ENCODE peak calls at places on chromosome 12, in five cellular contexts. U, A, S, O and K are unnamed samples.

GRCh38 chr12:131586761-131587160 is 124.1 kb upstream of the SFSWAP start:
- DNase-seq in U (no peak), A (no peak), S (no peak), O (no peak), K (no peak)

GRCh38 chr12:68980476-68981212 is 47.7 kb upstream of the CPM start:
- DNase-seq in U (no peak), A (no peak), S (no peak), O (no peak), K (no peak)

GRCh38 chr12:90940872-90941499 is 14.0 kb downstream of the CCER1 start:
- DNase-seq in U (peak), A (peak), S (no peak), O (no peak), K (no peak)

GRCh38 chr12:2806700-2807099 is 5.8 kb upstream of the ITFG2 start:
- DNase-seq in U (no peak), A (no peak), S (no peak), O (no peak), K (no peak)

GRCh38 chr12:113933201-113933786 is 32.8 kb downstream of the RBM19 start:
- DNase-seq in U (no peak), A (no peak), S (no peak), O (no peak), K (no peak)

GRCh38 chr12:76266797-76267196 is 81.4 kb downstream of the BBS10 start:
- DNase-seq in U (no peak), A (no peak), S (no peak), O (no peak), K (no peak)

GRCh38 chr12:70853326-70853725 is 67.2 kb downstream of the PTPRR start:
- DNase-seq in U (no peak), A (no peak), S (peak), O (no peak), K (no peak)

GRCh38 chr12:114682920-114683708 is 861 bp downstream of the TBX3 start:
- DNase-seq in U (no peak), A (no peak), S (no peak), O (no peak), K (no peak)

GRCh38 chr12:78260976-78261375 is 430.3 kb downstream of the NAV3 start:
- DNase-seq in U (no peak), A (no peak), S (no peak), O (no peak), K (no peak)

GRCh38 chr12:130134563-130134915 is 27.7 kb upstream of the FZD10 start:
- DNase-seq in U (no peak), A (no peak), S (no peak), O (no peak), K (no peak)

DNA sequence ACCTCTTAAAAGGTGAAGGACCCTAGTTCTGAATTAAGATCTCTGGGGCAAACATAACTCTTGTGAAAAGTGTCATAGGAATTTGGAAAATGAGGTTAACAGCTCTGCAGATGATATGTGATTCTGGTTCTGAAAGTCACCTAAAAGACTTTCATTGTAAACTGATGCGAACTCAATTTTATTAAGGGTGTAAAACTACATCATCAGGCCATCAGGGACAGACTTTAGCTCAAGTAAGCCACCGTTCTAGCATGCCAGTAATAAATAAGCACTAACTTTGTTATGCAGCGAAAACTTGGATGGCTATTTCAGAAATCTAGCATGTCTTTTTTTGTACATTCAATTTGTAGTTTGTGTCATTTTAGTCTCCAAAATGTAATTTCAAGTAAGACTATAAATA is 61.6 kb downstream of the R3HDM2 start:
- DNase-seq in U (no peak), A (no peak), S (no peak), O (no peak), K (no peak)
- TF ChIP-seq CTCF in U (no peak), A (no peak), S (no peak), O (no peak), K (no peak)

GRCh38 chr12:14588571-14588970 is 20.9 kb upstream of the PLBD1 start:
- DNase-seq in U (no peak), A (no peak), S (no peak), O (no peak), K (no peak)
- TF ChIP-seq CTCF in U (no peak), A (no peak), S (no peak), O (no peak), K (no peak)

GRCh38 chr12:57477710-57478681 is 1.7 kb downstream of the ARHGAP9 start:
- DNase-seq in U (peak), A (peak), S (no peak), O (peak), K (no peak)

GRCh38 chr12:57475271-57476161 is 4.2 kb downstream of the ARHGAP9 start:
- DNase-seq in U (peak), A (no peak), S (no peak), O (no peak), K (no peak)

GRCh38 chr12:57474862-57475261 is 4.8 kb downstream of the ARHGAP9 start:
- DNase-seq in U (no peak), A (no peak), S (no peak), O (no peak), K (no peak)

GRCh38 chr12:57476993-57477709 is 2.5 kb downstream of the ARHGAP9 start:
- DNase-seq in U (no peak), A (no peak), S (no peak), O (no peak), K (no peak)

GRCh38 chr12:57476162-57476992 is 3.3 kb downstream of the ARHGAP9 start:
- DNase-seq in U (peak), A (peak), S (no peak), O (peak), K (no peak)
- TF ChIP-seq CTCF in U (peak), A (peak), S (no peak), O (no peak), K (peak)

GRCh38 chr12:66352197-66352596 is 49.9 kb downstream of the HELB start:
- DNase-seq in U (no peak), A (no peak), S (peak), O (no peak), K (peak)
- TF ChIP-seq CTCF in U (peak), A (peak), S (no peak), O (no peak), K (peak)

GRCh38 chr12:104986022-104986941 is at the start of gene NOPCHAP1:
- DNase-seq in U (peak), A (peak), S (peak), O (peak), K (peak)

GRCh38 chr12:104990950-104991349 is 4.8 kb downstream of the NOPCHAP1 start:
- DNase-seq in U (no peak), A (no peak), S (no peak), O (no peak), K (no peak)

DNA sequence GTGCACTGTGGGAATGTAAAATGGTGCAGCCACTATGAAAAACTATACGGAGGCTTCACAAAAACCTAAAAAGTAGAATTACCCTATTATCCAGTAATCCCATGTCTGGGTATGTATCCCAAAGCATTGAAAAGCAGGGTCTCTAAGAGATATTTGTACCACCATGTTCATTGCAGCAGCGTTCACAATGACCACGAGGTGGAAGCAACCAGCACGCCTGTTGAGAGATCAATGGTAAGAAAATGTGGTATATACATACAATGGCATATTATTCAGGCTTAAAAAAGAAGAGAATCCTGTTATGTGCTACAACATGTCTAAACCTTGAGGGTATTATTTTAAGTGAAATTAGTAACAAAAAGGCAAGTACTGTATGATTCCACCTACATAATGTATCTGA is 910 bp upstream of the NOPCHAP1 start:
- DNase-seq in U (no peak), A (no peak), S (no peak), O (no peak), K (no peak)
- TF ChIP-seq CTCF in U (no peak), A (no peak), S (no peak), O (no peak), K (no peak)

DNA sequence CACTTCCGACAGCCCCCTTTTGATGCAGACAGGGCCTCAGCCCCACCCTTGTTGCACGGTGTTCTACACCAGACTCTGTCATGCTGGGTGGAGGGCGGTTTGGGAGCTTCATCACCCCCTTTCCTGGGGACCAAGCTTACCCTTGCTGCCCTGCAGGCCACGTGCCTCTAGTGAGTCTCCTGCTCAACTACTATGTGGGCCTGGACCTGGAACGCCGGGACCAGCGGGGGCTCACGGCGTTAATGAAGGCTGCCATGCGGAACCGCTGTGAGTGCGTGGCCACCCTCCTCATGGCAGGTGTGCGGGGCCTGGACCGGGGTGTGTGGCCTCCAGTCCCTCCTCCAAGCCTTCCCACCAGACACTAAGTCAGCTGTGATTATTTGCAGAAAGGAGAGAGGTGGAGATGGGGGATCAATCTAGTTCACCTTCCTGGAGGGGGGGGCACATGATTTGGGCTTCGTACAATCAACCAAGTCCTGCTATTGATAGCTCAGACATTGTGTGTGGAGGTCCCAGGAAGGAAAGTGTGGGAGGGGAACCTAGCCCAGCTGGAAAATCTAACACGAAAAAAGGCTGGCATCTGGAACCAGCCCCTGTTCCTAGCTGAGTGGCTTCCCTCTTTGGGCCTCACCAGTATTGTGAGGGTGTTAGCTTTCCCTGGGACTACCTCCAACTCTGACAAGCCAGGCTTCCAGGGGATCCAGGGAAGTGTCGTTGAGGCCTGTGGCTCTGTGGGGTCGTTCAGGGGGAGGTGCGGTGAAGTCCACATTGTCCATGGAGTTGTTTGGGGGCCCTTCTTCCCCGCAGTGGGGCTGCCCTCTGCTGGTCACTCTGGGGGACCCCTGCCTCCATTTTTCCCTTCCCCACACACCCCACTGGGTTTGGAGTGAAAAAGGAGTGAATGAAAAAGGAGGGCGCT is 1.6 kb downstream of the ANKRD33 start:
- DNase-seq in U (no peak), A (peak), S (no peak), O (no peak), K (no peak)
- TF ChIP-seq CTCF in U (no peak), A (no peak), S (no peak), O (no peak), K (peak)